ENCODE peak calls at places on chromosomes 5 and 9, in five cellular contexts. H is stimulated activated naive CD4-positive, alpha-beta T cell; R is foreskin keratinocyte; C is activated CD4-positive, alpha-beta T cell treated with anti-CD3 and anti-CD28 coated beads for 24 hours; E is NCI-H2081 treated with DMSO at 0.1 percent for 48 hours. D is an unnamed sample.

GRCh38 chr9:136036050-136036449 is 59.0 kb downstream of the NACC2 start:
- DNase-seq in H (no peak), R (no peak), C (no peak), E (no peak), D (no peak)

GRCh38 chr9:19255112-19255511 is 24.6 kb downstream of the DENND4C start:
- DNase-seq in H (no peak), R (no peak), C (no peak), E (no peak), D (no peak)

GRCh38 chr5:39121315-39121714 is 47.1 kb upstream of the RICTOR start:
- DNase-seq in H (no peak), R (no peak), C (no peak), E (no peak), D (no peak)

GRCh38 chr9:101477736-101478135 is 42.2 kb upstream of the ALDOB start:
- DNase-seq in H (no peak), R (peak), C (no peak), E (no peak), D (no peak)

GRCh38 chr9:16824545-16825041 is 45.9 kb downstream of the BNC2 start:
- DNase-seq in H (no peak), R (peak), C (no peak), E (peak), D (peak)

GRCh38 chr5:160555836-160556660 is 134.4 kb downstream of the PTTG1 start:
- DNase-seq in H (no peak), R (peak), C (no peak), E (no peak), D (no peak)

GRCh38 chr9:89797970-89798369 is 193.2 kb downstream of the GADD45G start:
- DNase-seq in H (no peak), R (no peak), C (no peak), E (no peak), D (peak)

GRCh38 chr5:142326480-142326938 is 1.7 kb upstream of the SPRY4 start:
- DNase-seq in H (no peak), R (peak), C (no peak), E (no peak), D (no peak)

GRCh38 chr5:130476325-130476724 is 572.1 kb downstream of the CHSY3 start:
- DNase-seq in H (no peak), R (no peak), C (no peak), E (no peak), D (no peak)

GRCh38 chr5:673140-673836 is 19.9 kb downstream of the TPPP start:
- DNase-seq in H (no peak), R (no peak), C (no peak), E (no peak), D (no peak)

GRCh38 chr5:125199968-125200841 is 453.8 kb upstream of the ZNF608 start:
- DNase-seq in H (no peak), R (no peak), C (no peak), E (peak), D (peak)

GRCh38 chr9:77819672-77820071 is 171.6 kb upstream of the GNA14 start:
- DNase-seq in H (no peak), R (no peak), C (no peak), E (no peak), D (no peak)

GRCh38 chr5:20113031-20113685 is 125.2 kb upstream of the CDH18 start:
- DNase-seq in H (no peak), R (no peak), C (no peak), E (peak), D (no peak)

GRCh38 chr5:127313379-127313778 is 22.8 kb downstream of the MEGF10 start:
- DNase-seq in H (no peak), R (no peak), C (no peak), E (no peak), D (no peak)

GRCh38 chr9:2879803-2880202 is 35.9 kb upstream of the PUM3 start:
- DNase-seq in H (no peak), R (no peak), C (no peak), E (no peak), D (no peak)

GRCh38 chr5:75616286-75616810 is 5.1 kb downstream of the ANKDD1B start:
- DNase-seq in H (no peak), R (no peak), C (no peak), E (no peak), D (no peak)

GRCh38 chr5:58261605-58262004 is 198.3 kb downstream of the PLK2 start:
- DNase-seq in H (no peak), R (peak), C (no peak), E (no peak), D (no peak)

GRCh38 chr5:111121926-111122325 is 29.8 kb downstream of the WDR36 start:
- DNase-seq in H (no peak), R (peak), C (no peak), E (no peak), D (no peak)

GRCh38 chr9:107711528-107711927 is 222.0 kb upstream of the KLF4 start:
- DNase-seq in H (no peak), R (peak), C (no peak), E (no peak), D (peak)

GRCh38 chr5:120843390-120843980 is 379.4 kb downstream of the PRR16 start:
- DNase-seq in H (no peak), R (no peak), C (no peak), E (no peak), D (no peak)